ENCODE peak calls at places on chromosomes 1 and 21, in five cellular contexts. J is gastrocnemius medialis, H is transverse colon, I is GM23338, P is mucosa of descending colon. N is an unnamed sample.

GRCh38 chr1:201137579-201138310 is 10.8 kb upstream of the ASCL5 start:
- DNase-seq in J (peak; percentile 55), H (peak; percentile 47), I (no peak), P (peak; percentile 46), N (peak; percentile 91)

GRCh38 chr1:116105996-116106395 is 5.2 kb upstream of the MAB21L3 start:
- DNase-seq in J (no peak), H (no peak), I (no peak), P (no peak), N (no peak)

GRCh38 chr1:90357980-90358379 is 359.1 kb downstream of the BARHL2 start:
- DNase-seq in J (no peak), H (no peak), I (no peak), P (no peak), N (no peak)

GRCh38 chr1:112496290-112496689 is 12.5 kb upstream of the WNT2B start:
- DNase-seq in J (no peak), H (no peak), I (no peak), P (no peak), N (no peak)

GRCh38 chr1:48202030-48202752 is 20.3 kb upstream of the SLC5A9 start:
- DNase-seq in J (peak; percentile 27), H (peak; percentile 72), I (peak; percentile 79), P (peak; percentile 73), N (peak; percentile 80)

GRCh38 chr1:113684153-113684541 is 75.1 kb downstream of the PHTF1 start:
- DNase-seq in J (peak; percentile 25), H (peak; percentile 41), I (no peak), P (peak; percentile 28), N (peak; percentile 62)

GRCh38 chr1:26344147-26344920 is 9.6 kb downstream of the CRYBG2 start:
- DNase-seq in J (no peak), H (no peak), I (no peak), P (no peak), N (no peak)

GRCh38 chr1:12081648-12082396 is 18.7 kb downstream of the TNFRSF8 start:
- DNase-seq in J (no peak), H (no peak), I (no peak), P (no peak), N (no peak)

GRCh38 chr1:216822480-216822879 is 99.3 kb upstream of the ESRRG start:
- DNase-seq in J (no peak), H (no peak), I (peak; percentile 18), P (no peak), N (no peak)

GRCh38 chr1:62237950-62238374 is 43.3 kb downstream of the L1TD1 start:
- DNase-seq in J (no peak), H (no peak), I (no peak), P (no peak), N (no peak)

GRCh38 chr1:42765271-42765670 is 1.6 kb downstream of the P3H1 start:
- DNase-seq in J (no peak), H (no peak), I (no peak), P (no peak), N (no peak)

GRCh38 chr1:94884101-94884875 is 42.6 kb downstream of the CNN3 start:
- DNase-seq in J (no peak), H (no peak), I (peak; percentile 87), P (no peak), N (no peak)

GRCh38 chr21:44931137-44931500 is 8.7 kb upstream of the SLX9 start:
- DNase-seq in J (no peak), H (peak; percentile 52), I (peak; percentile 57), P (no peak), N (no peak)

GRCh38 chr1:213425631-213426030 is 374.6 kb downstream of the RPS6KC1 start:
- DNase-seq in J (no peak), H (no peak), I (no peak), P (no peak), N (no peak)

GRCh38 chr1:59431566-59432294 is 134.8 kb downstream of the FGGY start:
- DNase-seq in J (no peak), H (no peak), I (no peak), P (no peak), N (no peak)

GRCh38 chr1:31891280-31891679 is 46.9 kb downstream of the PTP4A2 start:
- DNase-seq in J (no peak), H (no peak), I (no peak), P (no peak), N (no peak)

GRCh38 chr1:33972676-33973395 is 109.0 kb downstream of the HMGB4 start:
- DNase-seq in J (peak; percentile 23), H (no peak), I (no peak), P (no peak), N (peak; percentile 55)

GRCh38 chr1:94796269-94796668 is 23.9 kb upstream of the SLC44A3 start:
- DNase-seq in J (no peak), H (no peak), I (no peak), P (no peak), N (no peak)

GRCh38 chr1:46538147-46538546 is 13.3 kb downstream of the KNCN start:
- DNase-seq in J (no peak), H (no peak), I (no peak), P (no peak), N (no peak)

GRCh38 chr1:29672416-29672815 is 436.1 kb downstream of the PTPRU start:
- DNase-seq in J (no peak), H (no peak), I (no peak), P (no peak), N (no peak)

GRCh38 chr1:197327776-197328364 is 59.8 kb downstream of the CRB1 start:
- DNase-seq in J (no peak), H (no peak), I (peak; percentile 53), P (no peak), N (no peak)

GRCh38 chr1:160844447-160845232 is 18.0 kb downstream of the CD244 start:
- DNase-seq in J (no peak), H (no peak), I (no peak), P (no peak), N (no peak)

GRCh38 chr1:201364808-201365105 is 12.7 kb downstream of the TNNT2 start:
- DNase-seq in J (no peak), H (no peak), I (no peak), P (no peak), N (no peak)

GRCh38 chr1:245538671-245539070 is 383.9 kb downstream of the KIF26B start:
- DNase-seq in J (no peak), H (no peak), I (no peak), P (no peak), N (no peak)

GRCh38 chr1:245544236-245544635 is 389.5 kb downstream of the KIF26B start:
- DNase-seq in J (no peak), H (no peak), I (no peak), P (no peak), N (no peak)

GRCh38 chr1:245537992-245538391 is 383.2 kb downstream of the KIF26B start:
- DNase-seq in J (no peak), H (no peak), I (no peak), P (no peak), N (no peak)

GRCh38 chr1:245542365-245542764 is 387.6 kb downstream of the KIF26B start:
- DNase-seq in J (no peak), H (no peak), I (no peak), P (no peak), N (no peak)

DNA sequence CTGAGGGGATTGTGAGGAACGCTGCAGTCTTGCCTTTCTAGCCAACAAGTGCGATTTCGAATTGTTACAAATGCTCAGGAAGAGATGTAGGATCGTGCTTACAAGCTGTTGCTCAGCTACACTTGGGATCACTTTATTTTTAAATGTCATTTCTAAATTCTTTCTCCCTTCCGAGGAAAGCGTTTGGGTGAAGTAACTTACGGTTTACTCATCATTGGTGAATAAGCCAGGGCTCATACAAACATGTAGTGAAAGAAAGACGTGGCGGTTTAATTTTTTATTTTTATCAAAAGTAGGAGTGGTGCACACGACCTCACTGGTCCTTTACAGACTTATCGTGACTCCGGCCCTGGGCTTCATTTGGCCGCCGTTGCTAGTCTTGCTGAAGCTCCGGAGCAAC is 386.6 kb downstream of the KIF26B start:
- DNase-seq in J (no peak), H (no peak), I (no peak), P (no peak), N (no peak)
- H3K4me1 ChIP-seq in J (no peaks in the 10 kb centered on the region), H (no peaks in the 10 kb centered on the region), I (no peaks in the 10 kb centered on the region), P (no peaks in the 10 kb centered on the region), N (no peaks in the 10 kb centered on the region)

DNA sequence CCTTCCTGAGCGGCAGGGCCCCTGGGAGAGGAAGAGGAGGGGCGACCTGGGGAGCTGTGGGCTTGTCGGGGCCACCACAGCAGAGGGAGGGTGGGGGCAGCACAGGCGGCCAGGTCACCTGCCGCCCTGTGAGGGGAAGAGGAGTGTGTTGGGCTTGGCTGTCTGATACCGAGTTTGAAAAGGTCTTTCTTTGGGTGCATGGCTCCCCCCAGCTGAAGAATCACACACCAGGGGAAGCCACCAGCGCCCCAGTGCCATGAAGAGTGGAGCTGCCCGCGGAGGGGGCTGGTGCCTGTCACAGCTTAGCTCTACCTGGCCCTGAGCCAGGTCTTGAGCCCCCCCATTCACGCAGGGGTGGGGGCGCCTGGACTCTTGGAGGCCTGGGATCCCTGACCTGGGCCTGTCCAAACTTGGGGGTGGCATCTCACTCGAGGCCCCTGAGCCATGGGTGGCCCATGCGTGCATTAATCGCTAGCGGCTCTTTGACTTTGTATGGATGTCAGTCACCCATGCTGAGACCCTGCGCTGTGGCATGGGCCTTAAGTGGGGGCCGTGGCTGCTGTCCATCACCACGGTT is 26.3 kb downstream of the CSTB start:
- DNase-seq in J (no peak), H (no peak), I (no peak), P (no peak), N (no peak)
- H3K36me3 ChIP-seq in J (no peaks in the 10 kb centered on the region), H (no peaks in the 10 kb centered on the region), I (no peaks in the 10 kb centered on the region), P (peaks cover 8% of the 10 kb centered on the region), N (peaks cover 61% of the 10 kb centered on the region)

GRCh38 chr1:54361342-54361741 is 44.9 kb downstream of the SSBP3 start:
- DNase-seq in J (no peak), H (no peak), I (peak; percentile 73), P (no peak), N (no peak)

GRCh38 chr1:54358503-54359168 is 47.6 kb downstream of the SSBP3 start:
- DNase-seq in J (no peak), H (no peak), I (no peak), P (no peak), N (no peak)

GRCh38 chr1:54357967-54358366 is 48.2 kb downstream of the SSBP3 start:
- DNase-seq in J (no peak), H (no peak), I (no peak), P (no peak), N (no peak)

GRCh38 chr1:54359393-54360162 is 46.6 kb downstream of the SSBP3 start:
- DNase-seq in J (no peak), H (no peak), I (no peak), P (no peak), N (no peak)

DNA sequence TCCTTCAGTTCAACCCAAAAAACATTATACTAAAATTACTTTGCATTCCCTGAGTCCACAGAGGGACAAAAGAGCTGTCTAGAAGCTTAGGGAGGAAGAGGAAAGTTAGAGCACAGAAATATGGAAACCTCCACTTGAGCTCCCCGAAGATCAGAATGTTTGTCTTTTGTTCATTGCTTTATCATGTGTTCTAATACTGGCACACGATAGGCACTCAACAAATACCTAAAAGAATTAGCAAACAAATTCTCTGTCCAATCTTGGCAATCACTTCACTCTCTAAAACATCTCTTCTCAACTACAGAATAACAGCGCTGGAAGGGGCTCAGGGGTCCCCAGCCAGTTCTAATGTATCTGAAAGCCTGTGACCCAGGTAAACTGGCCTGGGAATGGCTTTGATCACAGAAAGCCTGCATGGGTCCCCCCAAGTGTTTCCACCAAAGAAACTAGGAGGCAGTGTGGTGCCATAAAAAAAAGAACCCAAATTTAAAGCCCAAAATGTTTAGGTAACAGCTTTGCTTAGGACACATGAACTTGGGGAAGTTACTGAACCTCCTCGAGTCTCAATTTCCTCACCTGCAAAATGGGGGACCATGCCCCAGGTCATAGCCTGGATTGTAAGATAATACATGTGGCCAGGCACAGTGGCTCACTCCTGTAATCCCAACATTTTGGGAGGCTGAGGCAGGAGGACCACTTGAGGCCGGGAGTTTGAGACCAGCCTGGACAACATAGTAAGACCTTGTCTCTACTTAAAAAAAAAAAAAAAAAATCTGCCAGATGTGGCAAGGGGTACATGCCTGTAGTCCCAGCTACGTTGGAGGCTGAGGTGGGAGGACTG is 45.8 kb downstream of the SSBP3 start:
- DNase-seq in J (no peak), H (no peak), I (no peak), P (no peak), N (no peak)
- TF ChIP-seq CTCF in J (no peak), H (no peak), I (peak; percentile 43), P (no peak), N (no peak)

GRCh38 chr1:119631086-119631432 is 17.0 kb downstream of the ZNF697 start:
- DNase-seq in J (no peak), H (no peak), I (no peak), P (peak; percentile 40), N (no peak)
- H3K4me1 ChIP-seq in J (peaks cover 68% of the 10 kb centered on the region), H (peaks cover 17% of the 10 kb centered on the region), I (peaks cover 19% of the 10 kb centered on the region), P (peaks cover 11% of the 10 kb centered on the region), N (no peaks in the 10 kb centered on the region)

N was measured in tibial artery.